ENCODE peak calls at places on chromosome 21, in eight cellular contexts. J, X, F, Q, Z, R, C and U are unnamed samples.

GRCh38 chr21:14889080-14889805 is 175.6 kb downstream of the NRIP1 start:
- DNase-seq in J (peak), X (no peak), F (no peak), Q (no peak), Z (no peak), R (peak), C (peak), U (no peak)

GRCh38 chr21:16047857-16048256 is 318.1 kb downstream of the USP25 start:
- DNase-seq in J (no peak), X (no peak), F (no peak), Q (no peak), Z (no peak), R (peak), C (peak), U (no peak)

GRCh38 chr21:15437873-15438272 is 291.9 kb upstream of the USP25 start:
- DNase-seq in J (no peak), X (no peak), F (no peak), Q (no peak), Z (peak), R (peak), C (peak), U (no peak)

GRCh38 chr21:33811147-33812024 is 104.2 kb downstream of the ATP5PO start:
- DNase-seq in J (no peak), X (no peak), F (no peak), Q (no peak), Z (no peak), R (no peak), C (no peak), U (no peak)

GRCh38 chr21:18545908-18546307 is 142.3 kb upstream of the TMPRSS15 start:
- DNase-seq in J (no peak), X (no peak), F (no peak), Q (no peak), Z (no peak), R (peak), C (no peak), U (no peak)

GRCh38 chr21:35400233-35400939 is 351.3 kb upstream of the RUNX1 start:
- DNase-seq in J (peak), X (no peak), F (no peak), Q (no peak), Z (peak), R (peak), C (peak), U (no peak)

GRCh38 chr21:25062061-25062460 is 545.2 kb downstream of the MRPL39 start:
- DNase-seq in J (no peak), X (no peak), F (no peak), Q (no peak), Z (no peak), R (peak), C (no peak), U (no peak)

GRCh38 chr21:46065215-46065992 is 32.5 kb upstream of the COL6A2 start:
- DNase-seq in J (no peak), X (no peak), F (no peak), Q (peak), Z (peak), R (peak), C (peak), U (no peak)

GRCh38 chr21:15104470-15104869 is 39.7 kb upstream of the NRIP1 start:
- DNase-seq in J (no peak), X (no peak), F (no peak), Q (no peak), Z (no peak), R (no peak), C (no peak), U (no peak)

GRCh38 chr21:34881894-34882371 is 167.2 kb downstream of the RUNX1 start:
- DNase-seq in J (no peak), X (no peak), F (no peak), Q (peak), Z (no peak), R (peak), C (peak), U (no peak)

DNA sequence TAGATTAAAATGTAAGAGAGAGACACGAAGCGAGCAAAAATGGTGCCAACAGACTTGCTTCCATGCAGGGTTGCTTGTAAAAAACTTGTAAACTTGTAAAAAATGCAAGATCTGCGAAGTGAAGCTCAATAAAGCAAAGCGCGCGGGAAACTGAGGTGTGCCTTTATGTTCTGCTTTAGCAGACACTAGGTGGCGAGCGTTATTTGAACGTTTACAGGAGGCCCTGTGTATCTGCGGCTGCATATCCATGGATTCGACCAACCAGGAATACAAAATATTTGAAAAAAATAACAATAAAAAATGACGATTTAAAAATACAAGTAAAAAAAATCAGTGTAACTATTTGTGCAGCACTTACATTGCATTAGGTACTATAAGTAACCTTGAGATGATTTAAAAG is 1.5 kb downstream of the UBE2G2 start:
- DNase-seq in J (no peak), X (no peak), F (no peak), Q (no peak), Z (no peak), R (peak), C (peak), U (no peak)
- TF ChIP-seq CTCF in J (no peak), X (no peak), F (peak), Q (peak), Z (peak), R (peak), C (peak), U (peak)

GRCh38 chr21:31203371-31204054 is 140.5 kb downstream of the TIAM1 start:
- DNase-seq in J (no peak), X (no peak), F (no peak), Q (no peak), Z (no peak), R (peak), C (peak), U (no peak)
- TF ChIP-seq CTCF in J (no peak), X (no peak), F (no peak), Q (no peak), Z (no peak), R (peak), C (no peak), U (no peak)

GRCh38 chr21:39674794-39675193 is 62.1 kb downstream of the B3GALT5 start:
- DNase-seq in J (no peak), X (no peak), F (no peak), Q (no peak), Z (no peak), R (no peak), C (no peak), U (no peak)

GRCh38 chr21:39675595-39675994 is 62.9 kb downstream of the B3GALT5 start:
- DNase-seq in J (no peak), X (no peak), F (no peak), Q (no peak), Z (no peak), R (no peak), C (no peak), U (no peak)

GRCh38 chr21:39673163-39673562 is 60.4 kb downstream of the B3GALT5 start:
- DNase-seq in J (no peak), X (no peak), F (no peak), Q (no peak), Z (no peak), R (no peak), C (no peak), U (no peak)

GRCh38 chr21:39673736-39674135 is 61.0 kb downstream of the B3GALT5 start:
- DNase-seq in J (no peak), X (no peak), F (no peak), Q (no peak), Z (no peak), R (no peak), C (no peak), U (no peak)

GRCh38 chr21:39676054-39676771 is 63.5 kb downstream of the B3GALT5 start:
- DNase-seq in J (no peak), X (no peak), F (no peak), Q (no peak), Z (no peak), R (peak), C (no peak), U (no peak)
- TF ChIP-seq CTCF in J (no peak), X (no peak), F (no peak), Q (no peak), Z (no peak), R (peak), C (no peak), U (no peak)

GRCh38 chr21:27212444-27212843 is 245.6 kb upstream of the ADAMTS5 start:
- DNase-seq in J (no peak), X (no peak), F (no peak), Q (no peak), Z (no peak), R (no peak), C (no peak), U (no peak)

GRCh38 chr21:27219068-27219467 is 252.2 kb upstream of the ADAMTS5 start:
- DNase-seq in J (no peak), X (no peak), F (no peak), Q (no peak), Z (no peak), R (peak), C (peak), U (no peak)

GRCh38 chr21:27213328-27213727 is 246.4 kb upstream of the ADAMTS5 start:
- DNase-seq in J (no peak), X (no peak), F (no peak), Q (no peak), Z (no peak), R (peak), C (peak), U (no peak)
- TF ChIP-seq CTCF in J (no peak), X (no peak), F (peak), Q (no peak), Z (no peak), R (peak), C (peak), U (peak)

DNA sequence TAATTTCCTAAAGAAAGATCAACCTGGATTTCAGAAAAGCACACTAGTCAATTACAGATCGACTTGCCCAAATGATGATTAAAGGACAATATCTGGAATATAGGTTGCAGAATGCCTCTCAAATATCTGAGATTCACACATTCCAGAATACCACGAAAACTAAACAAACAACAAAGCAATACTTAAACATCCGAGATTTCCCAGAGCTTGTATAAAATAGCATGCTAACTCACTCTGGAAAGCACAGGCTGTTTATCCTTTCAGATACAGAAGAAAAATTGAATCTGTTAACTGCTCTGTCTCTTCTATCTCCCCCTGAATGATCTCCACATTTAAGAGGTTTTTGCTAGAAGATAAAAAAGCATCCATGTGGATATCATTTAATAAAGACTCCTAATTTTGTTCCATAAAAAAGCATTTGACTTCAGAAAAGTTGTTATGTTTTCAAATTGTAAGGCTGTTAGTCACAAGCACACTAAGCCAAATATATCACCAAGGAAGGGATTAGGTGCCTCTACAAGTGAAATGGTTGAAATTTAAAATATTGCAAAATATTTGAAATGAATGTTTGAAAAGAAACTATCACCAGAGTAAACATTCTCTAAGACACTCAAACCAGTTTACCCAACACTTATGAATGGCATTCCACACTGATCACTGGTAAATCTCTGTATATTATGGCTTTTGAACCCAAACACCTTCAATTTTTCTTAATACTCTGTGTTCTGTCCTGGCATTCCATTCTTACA is 865.1 kb upstream of the ADAMTS5 start:
- DNase-seq in J (no peak), X (no peak), F (no peak), Q (no peak), Z (no peak), R (peak), C (peak), U (no peak)
- TF ChIP-seq CTCF in J (no peak), X (no peak), F (no peak), Q (no peak), Z (no peak), R (no peak), C (no peak), U (no peak)

GRCh38 chr21:43782741-43783700 is 6.4 kb upstream of the RRP1 start:
- DNase-seq in J (peak), X (no peak), F (no peak), Q (no peak), Z (no peak), R (no peak), C (no peak), U (no peak)
- TF ChIP-seq CTCF in J (no peak), X (no peak), F (no peak), Q (no peak), Z (no peak), R (no peak), C (no peak), U (no peak)